ENCODE peak calls at places on chromosome 12, in four cellular contexts. One of them, this sample, is unnamed.

GRCh38 chr12:115542656-115543055 is 734.8 kb downstream of the MED13L start:
- DNase-seq in HepG2: peak; percentile 10
- DNase-seq in SK-N-SH: no peak
- DNase-seq in K562: no peak
- DNase-seq in this sample: no peak

GRCh38 chr12:55729592-55730446 is 1.0 kb upstream of the CD63 start:
- DNase-seq in HepG2: peak; percentile 73
- DNase-seq in SK-N-SH: peak; percentile 84
- DNase-seq in K562: peak; percentile 91
- DNase-seq in this sample: peak; percentile 68

GRCh38 chr12:107912421-107913004 is 138.0 kb downstream of the ASCL4 start:
- DNase-seq in HepG2: no peak
- DNase-seq in SK-N-SH: peak; percentile 69
- DNase-seq in K562: peak; percentile 83
- DNase-seq in this sample: peak; percentile 28

GRCh38 chr12:30457621-30458289 is 237.9 kb downstream of the IPO8 start:
- DNase-seq in HepG2: peak; percentile 31
- DNase-seq in SK-N-SH: peak; percentile 14
- DNase-seq in K562: peak; percentile 41
- DNase-seq in this sample: peak; percentile 75

GRCh38 chr12:51923506-51924365 is 16.4 kb downstream of the ACVRL1 start:
- DNase-seq in HepG2: no peak
- DNase-seq in SK-N-SH: peak; percentile 58
- DNase-seq in K562: peak; percentile 70
- DNase-seq in this sample: no peak

GRCh38 chr12:51383281-51383905 is 7.8 kb downstream of the GALNT6 start:
- DNase-seq in HepG2: no peak
- DNase-seq in SK-N-SH: no peak
- DNase-seq in K562: no peak
- DNase-seq in this sample: no peak

GRCh38 chr12:29783773-29784666 is at the start of gene TMTC1:
- DNase-seq in HepG2: no peak
- DNase-seq in SK-N-SH: peak; percentile 95
- DNase-seq in K562: no peak
- DNase-seq in this sample: no peak

GRCh38 chr12:30796508-30796780 is 41.7 kb upstream of the CAPRIN2 start:
- DNase-seq in HepG2: no peak
- DNase-seq in SK-N-SH: no peak
- DNase-seq in K562: peak; percentile 36
- DNase-seq in this sample: no peak

GRCh38 chr12:28222959-28223662 is 32.9 kb downstream of the CCDC91 start:
- DNase-seq in HepG2: no peak
- DNase-seq in SK-N-SH: no peak
- DNase-seq in K562: no peak
- DNase-seq in this sample: no peak

GRCh38 chr12:9870311-9870866 is 1.2 kb upstream of the CLEC2B start:
- DNase-seq in HepG2: no peak
- DNase-seq in SK-N-SH: no peak
- DNase-seq in K562: no peak
- DNase-seq in this sample: no peak

GRCh38 chr12:60920841-60921495 is 1325.1 kb downstream of the SLC16A7 start:
- DNase-seq in HepG2: no peak
- DNase-seq in SK-N-SH: no peak
- DNase-seq in K562: no peak
- DNase-seq in this sample: no peak

GRCh38 chr12:106581543-106582263 is 1.1 kb upstream of the RFX4 start:
- DNase-seq in HepG2: no peak
- DNase-seq in SK-N-SH: peak; percentile 63
- DNase-seq in K562: no peak
- DNase-seq in this sample: no peak

GRCh38 chr12:56932867-56933266 is 1.3 kb downstream of the SDR9C7 start:
- DNase-seq in HepG2: no peak
- DNase-seq in SK-N-SH: no peak
- DNase-seq in K562: peak; percentile 18
- DNase-seq in this sample: no peak

GRCh38 chr12:48115957-48116356 is 3.2 kb upstream of the PFKM start:
- DNase-seq in HepG2: no peak
- DNase-seq in SK-N-SH: no peak
- DNase-seq in K562: no peak
- DNase-seq in this sample: no peak

GRCh38 chr12:124279846-124280360 is 15.0 kb upstream of the RFLNA start:
- DNase-seq in HepG2: no peak
- DNase-seq in SK-N-SH: no peak
- DNase-seq in K562: no peak
- DNase-seq in this sample: no peak

GRCh38 chr12:112430929-112431328 is 12.2 kb downstream of the PTPN11 start:
- DNase-seq in HepG2: no peak
- DNase-seq in SK-N-SH: no peak
- DNase-seq in K562: no peak
- DNase-seq in this sample: no peak

GRCh38 chr12:67088401-67089118 is 180.6 kb upstream of the CAND1 start:
- DNase-seq in HepG2: peak; percentile 21
- DNase-seq in SK-N-SH: no peak
- DNase-seq in K562: no peak
- DNase-seq in this sample: no peak

GRCh38 chr12:112992541-112993398 is 14.5 kb downstream of the OAS2 start:
- DNase-seq in HepG2: peak; percentile 63
- DNase-seq in SK-N-SH: peak; percentile 70
- DNase-seq in K562: peak; percentile 84
- DNase-seq in this sample: peak; percentile 61

GRCh38 chr12:115572440-115572839 is 705.1 kb downstream of the MED13L start:
- DNase-seq in HepG2: no peak
- DNase-seq in SK-N-SH: no peak
- DNase-seq in K562: no peak
- DNase-seq in this sample: no peak

GRCh38 chr12:92403210-92404175 is 257.8 kb upstream of the BTG1 start:
- DNase-seq in HepG2: no peak
- DNase-seq in SK-N-SH: no peak
- DNase-seq in K562: peak; percentile 79
- DNase-seq in this sample: no peak

GRCh38 chr12:77152623-77153193 is 87.3 kb upstream of the E2F7 start:
- DNase-seq in HepG2: peak; percentile 5
- DNase-seq in SK-N-SH: no peak
- DNase-seq in K562: no peak
- DNase-seq in this sample: peak; percentile 22

GRCh38 chr12:76830456-76830855 is 48.4 kb downstream of the CSRP2 start:
- DNase-seq in HepG2: no peak
- DNase-seq in SK-N-SH: no peak
- DNase-seq in K562: no peak
- DNase-seq in this sample: no peak

GRCh38 chr12:50960130-50960529 is 7.8 kb downstream of the HIGD1C start:
- DNase-seq in HepG2: no peak
- DNase-seq in SK-N-SH: no peak
- DNase-seq in K562: no peak
- DNase-seq in this sample: no peak

GRCh38 chr12:1234073-1234472 is 243.1 kb downstream of the ERC1 start:
- DNase-seq in HepG2: peak; percentile 2
- DNase-seq in SK-N-SH: no peak
- DNase-seq in K562: no peak
- DNase-seq in this sample: no peak

GRCh38 chr12:127926004-127926403 is 341.0 kb upstream of the TMEM132C start:
- DNase-seq in HepG2: no peak
- DNase-seq in SK-N-SH: peak; percentile 31
- DNase-seq in K562: no peak
- DNase-seq in this sample: no peak

GRCh38 chr12:25376985-25377384 is 126.3 kb upstream of the KRAS start:
- DNase-seq in HepG2: no peak
- DNase-seq in SK-N-SH: no peak
- DNase-seq in K562: no peak
- DNase-seq in this sample: no peak

GRCh38 chr12:41479431-41479830 is 291.3 kb downstream of the PDZRN4 start:
- DNase-seq in HepG2: no peak
- DNase-seq in SK-N-SH: no peak
- DNase-seq in K562: no peak
- DNase-seq in this sample: no peak

GRCh38 chr12:41473441-41473840 is 285.3 kb downstream of the PDZRN4 start:
- DNase-seq in HepG2: no peak
- DNase-seq in SK-N-SH: no peak
- DNase-seq in K562: no peak
- DNase-seq in this sample: no peak

GRCh38 chr12:41476499-41476898 is 288.4 kb downstream of the PDZRN4 start:
- DNase-seq in HepG2: no peak
- DNase-seq in SK-N-SH: no peak
- DNase-seq in K562: no peak
- DNase-seq in this sample: no peak
- TF ChIP-seq ELF1 in HepG2: no peak
- TF ChIP-seq ELF1 in SK-N-SH: no peak
- TF ChIP-seq ELF1 in K562: no peak
- TF ChIP-seq ELF1 in this sample: no peak

GRCh38 chr12:97465012-97465345 is 2.4 kb downstream of the RMST start:
- DNase-seq in HepG2: no peak
- DNase-seq in SK-N-SH: no peak
- DNase-seq in K562: no peak
- DNase-seq in this sample: no peak

GRCh38 chr12:97464241-97465011 is 1.8 kb downstream of the RMST start:
- DNase-seq in HepG2: no peak
- DNase-seq in SK-N-SH: no peak
- DNase-seq in K562: no peak
- DNase-seq in this sample: no peak
- TF ChIP-seq ELF1 in HepG2: no peak
- TF ChIP-seq ELF1 in SK-N-SH: no peak
- TF ChIP-seq ELF1 in K562: no peak
- TF ChIP-seq ELF1 in this sample: no peak

GRCh38 chr12:22333186-22333745 is 1.2 kb downstream of the ST8SIA1 start:
- DNase-seq in HepG2: no peak
- DNase-seq in SK-N-SH: no peak
- DNase-seq in K562: no peak
- DNase-seq in this sample: no peak
- TF ChIP-seq ELF1 in HepG2: no peak
- TF ChIP-seq ELF1 in SK-N-SH: no peak
- TF ChIP-seq ELF1 in K562: no peak
- TF ChIP-seq ELF1 in this sample: no peak

DNA sequence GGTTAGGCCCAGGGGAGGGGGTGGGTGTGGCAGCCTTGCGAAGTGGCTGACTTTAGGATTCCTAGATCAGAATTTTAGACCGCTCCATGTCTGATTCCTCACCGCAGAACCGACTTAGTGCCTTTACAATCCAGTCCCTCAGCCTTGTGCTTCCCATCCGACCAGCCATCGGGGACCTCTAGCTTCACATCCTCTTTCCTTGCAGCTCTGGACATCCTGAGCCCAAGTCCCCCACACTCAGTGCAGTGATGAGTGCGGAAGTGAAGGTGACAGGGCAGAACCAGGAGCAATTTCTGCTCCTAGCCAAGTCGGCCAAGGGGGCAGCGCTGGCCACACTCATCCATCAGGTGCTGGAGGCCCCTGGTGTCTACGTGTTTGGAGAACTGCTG is 557 bp downstream of the COPS7A start:
- DNase-seq in HepG2: peak; percentile 20
- DNase-seq in SK-N-SH: peak; percentile 55
- DNase-seq in K562: no peak
- DNase-seq in this sample: no peak
- TF ChIP-seq ELF1 in HepG2: no peak
- TF ChIP-seq ELF1 in SK-N-SH: no peak
- TF ChIP-seq ELF1 in K562: peak; percentile 16
- TF ChIP-seq ELF1 in this sample: no peak

GRCh38 chr12:44930972-44931600 is 55.0 kb upstream of the NELL2 start:
- DNase-seq in HepG2: peak; percentile 49
- DNase-seq in SK-N-SH: peak; percentile 34
- DNase-seq in K562: peak; percentile 18
- DNase-seq in this sample: peak; percentile 40
- TF ChIP-seq ELF1 in HepG2: no peak
- TF ChIP-seq ELF1 in SK-N-SH: no peak
- TF ChIP-seq ELF1 in K562: no peak
- TF ChIP-seq ELF1 in this sample: no peak

This sample was measured in HCT116.